ENCODE peak calls at places on chromosomes 4 and X, in nine cellular contexts. V, J, C, M, B, I, W, R and S are unnamed samples.

GRCh38 chr4:40283968-40284367 is 51.2 kb upstream of the CHRNA9 start:
- DNase-seq in M (no peak), J (no peak), W (no peak), R (peak), B (peak), C (no peak), I (no peak), V (peak), S (no peak)

GRCh38 chr4:154595807-154596206 is 5.3 kb upstream of the FGA start:
- DNase-seq in V (peak), I (no peak), C (no peak), W (peak), J (no peak), M (no peak), R (peak), B (no peak), S (no peak)

GRCh38 chr4:135382280-135382679 is 1180.7 kb upstream of the PABPC4L start:
- DNase-seq in W (no peak), V (no peak), I (no peak), J (no peak), R (no peak), M (no peak), B (no peak), C (no peak), S (no peak)

GRCh38 chr4:145557720-145558119 is 61.5 kb upstream of the MMAA start:
- DNase-seq in J (peak), V (peak), B (peak), I (peak), C (no peak), M (no peak), W (peak), R (peak), S (no peak)

GRCh38 chr4:99861120-99861905 is 32.9 kb downstream of the LAMTOR3 start:
- DNase-seq in M (no peak), V (no peak), C (no peak), R (no peak), J (no peak), B (no peak), I (no peak), W (no peak), S (no peak)

GRCh38 chr4:1050486-1051213 is 39.2 kb downstream of the FGFRL1 start:
- DNase-seq in C (no peak), V (no peak), J (peak), W (no peak), R (no peak), B (no peak), I (peak), M (no peak), S (no peak)

GRCh38 chrX:110699109-110699508 is 96.5 kb downstream of the CHRDL1 start:
- DNase-seq in B (no peak), I (no peak), C (no peak), W (no peak), V (peak), M (no peak), J (no peak), R (no peak), S (no peak)

GRCh38 chr4:4856071-4857000 is 3.1 kb upstream of the MSX1 start:
- DNase-seq in I (no peak), J (peak), M (no peak), B (no peak), W (no peak), V (no peak), C (no peak), R (peak), S (no peak)

GRCh38 chrX:129013574-129013973 is 509.7 kb downstream of the SMARCA1 start:
- DNase-seq in J (no peak), R (no peak), I (no peak), M (no peak), W (no peak), B (no peak), C (no peak), V (no peak), S (no peak)

GRCh38 chrX:18971506-18971905 is 12.4 kb downstream of the PHKA2 start:
- DNase-seq in R (no peak), B (no peak), M (no peak), W (no peak), V (no peak), J (no peak), C (no peak), I (no peak), S (no peak)

GRCh38 chr4:182143086-182143821 is 99.9 kb upstream of the TENM3 start:
- DNase-seq in M (no peak), B (no peak), W (no peak), C (no peak), I (no peak), R (peak), V (peak), J (peak), S (no peak)

GRCh38 chrX:150680974-150681373 is 12.2 kb upstream of the MTMR1 start:
- DNase-seq in M (no peak), R (peak), B (no peak), C (no peak), V (peak), I (no peak), J (no peak), W (peak), S (no peak)

GRCh38 chr4:7238300-7238960 is 46.1 kb downstream of the SORCS2 start:
- DNase-seq in W (no peak), V (peak), R (no peak), I (no peak), J (no peak), B (no peak), M (no peak), C (no peak), S (no peak)
- TF ChIP-seq CTCF in W (no peak), V (peak), R (no peak), I (no peak), J (no peak), B (no peak), M (no peak), C (no peak), S (no peak)

DNA sequence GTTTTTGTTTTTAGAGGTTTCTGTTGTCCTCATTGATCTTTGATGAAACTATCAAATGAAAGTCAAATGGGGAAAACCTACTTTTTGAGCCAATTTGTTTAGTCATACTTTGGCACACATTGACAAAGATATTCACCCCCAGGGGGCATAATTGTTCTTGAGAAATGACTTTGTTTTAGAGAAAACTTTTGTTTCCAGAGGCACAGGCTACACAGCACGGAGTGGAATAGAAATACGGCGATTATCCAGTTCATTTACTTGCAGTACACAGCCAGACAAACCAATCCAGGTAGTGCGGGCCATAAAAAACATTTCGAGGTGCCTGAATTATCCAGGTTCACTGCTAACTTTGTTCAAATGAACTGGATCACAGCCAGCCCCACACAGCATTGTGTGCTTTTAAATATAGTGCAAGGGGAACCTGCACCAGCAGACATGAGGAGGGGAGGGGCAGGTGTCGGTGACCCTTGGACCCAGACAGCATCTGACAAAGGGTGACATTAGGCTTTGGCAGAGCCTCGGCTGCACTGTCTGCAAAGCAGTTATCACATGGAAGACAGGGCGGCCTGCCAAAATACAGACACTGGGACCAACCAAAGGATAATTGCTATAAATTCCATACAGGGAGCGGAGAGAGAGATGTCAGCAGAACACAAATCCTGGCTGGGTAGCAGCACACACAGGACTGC is 179.6 kb upstream of the NOCT start:
- DNase-seq in V (peak), B (no peak), C (no peak), I (peak), M (no peak), R (peak), W (peak), J (no peak), S (no peak)
- TF ChIP-seq CTCF in V (peak), B (no peak), C (no peak), I (no peak), M (no peak), R (no peak), W (no peak), J (no peak), S (no peak)

GRCh38 chr4:185599151-185599648 is 63.9 kb upstream of the PDLIM3 start:
- DNase-seq in V (no peak), B (no peak), C (no peak), R (no peak), W (no peak), J (no peak), M (no peak), I (no peak), S (no peak)

GRCh38 chr4:185592845-185593488 is 57.7 kb upstream of the PDLIM3 start:
- DNase-seq in C (no peak), M (no peak), V (peak), R (no peak), W (no peak), B (no peak), I (no peak), J (no peak), S (no peak)

GRCh38 chr4:185600801-185601200 is 65.5 kb upstream of the PDLIM3 start:
- DNase-seq in I (no peak), V (no peak), R (no peak), M (no peak), C (no peak), W (no peak), J (no peak), B (no peak), S (no peak)

GRCh38 chr4:185599844-185600243 is 64.5 kb upstream of the PDLIM3 start:
- DNase-seq in C (no peak), B (no peak), I (no peak), W (no peak), M (no peak), R (no peak), J (no peak), V (no peak), S (no peak)

DNA sequence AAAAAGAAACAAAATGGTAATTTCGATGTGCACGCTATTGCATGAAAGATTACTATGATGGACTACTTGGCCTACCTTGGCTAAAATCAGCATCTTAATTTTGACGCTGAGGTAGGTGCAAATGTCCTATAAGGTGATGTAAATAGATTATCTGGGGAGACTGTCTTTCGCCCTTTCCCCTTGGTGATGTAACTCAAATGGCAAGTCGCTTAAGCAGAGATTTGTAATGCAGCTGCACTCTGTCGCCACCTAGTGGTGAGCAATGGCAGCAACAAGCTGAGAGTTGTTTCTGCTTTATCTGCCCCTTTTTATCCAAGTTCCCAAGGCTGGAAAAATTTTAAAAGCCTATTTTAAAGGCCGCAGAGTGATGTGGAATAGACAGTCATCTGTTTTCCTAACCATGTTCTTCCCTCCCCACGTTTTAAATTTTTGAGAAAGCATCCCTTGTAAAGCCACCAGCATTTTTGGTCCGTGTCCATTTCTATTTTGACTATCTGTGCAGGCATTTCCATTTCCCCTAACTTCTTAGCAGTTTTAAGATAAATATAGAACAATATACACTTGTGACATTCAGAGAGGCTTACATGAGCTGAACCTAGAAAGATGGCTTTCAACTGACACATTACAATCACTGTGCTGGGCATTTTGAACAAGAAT is 62.4 kb upstream of the PDLIM3 start:
- DNase-seq in M (peak), I (peak), V (peak), R (peak), C (peak), W (peak), J (peak), B (peak), S (peak)
- TF ChIP-seq CTCF in M (peak), I (peak), V (peak), R (peak), C (peak), W (peak), J (peak), B (peak), S (peak)

GRCh38 chr4:23614284-23614892 is 275.5 kb downstream of the PPARGC1A start:
- DNase-seq in R (peak), W (peak), C (no peak), I (no peak), V (peak), J (no peak), B (no peak), M (no peak), S (no peak)
- TF ChIP-seq CTCF in R (peak), W (peak), C (no peak), I (peak), V (peak), J (peak), B (peak), M (peak), S (no peak)

GRCh38 chr4:88097301-88097700 is 61.1 kb downstream of the ABCG2 start:
- DNase-seq in B (no peak), J (no peak), C (no peak), I (no peak), M (no peak), R (peak), V (peak), W (no peak), S (no peak)
- TF ChIP-seq CTCF in B (no peak), J (no peak), C (no peak), I (no peak), M (no peak), R (no peak), V (no peak), W (no peak), S (no peak)

DNA sequence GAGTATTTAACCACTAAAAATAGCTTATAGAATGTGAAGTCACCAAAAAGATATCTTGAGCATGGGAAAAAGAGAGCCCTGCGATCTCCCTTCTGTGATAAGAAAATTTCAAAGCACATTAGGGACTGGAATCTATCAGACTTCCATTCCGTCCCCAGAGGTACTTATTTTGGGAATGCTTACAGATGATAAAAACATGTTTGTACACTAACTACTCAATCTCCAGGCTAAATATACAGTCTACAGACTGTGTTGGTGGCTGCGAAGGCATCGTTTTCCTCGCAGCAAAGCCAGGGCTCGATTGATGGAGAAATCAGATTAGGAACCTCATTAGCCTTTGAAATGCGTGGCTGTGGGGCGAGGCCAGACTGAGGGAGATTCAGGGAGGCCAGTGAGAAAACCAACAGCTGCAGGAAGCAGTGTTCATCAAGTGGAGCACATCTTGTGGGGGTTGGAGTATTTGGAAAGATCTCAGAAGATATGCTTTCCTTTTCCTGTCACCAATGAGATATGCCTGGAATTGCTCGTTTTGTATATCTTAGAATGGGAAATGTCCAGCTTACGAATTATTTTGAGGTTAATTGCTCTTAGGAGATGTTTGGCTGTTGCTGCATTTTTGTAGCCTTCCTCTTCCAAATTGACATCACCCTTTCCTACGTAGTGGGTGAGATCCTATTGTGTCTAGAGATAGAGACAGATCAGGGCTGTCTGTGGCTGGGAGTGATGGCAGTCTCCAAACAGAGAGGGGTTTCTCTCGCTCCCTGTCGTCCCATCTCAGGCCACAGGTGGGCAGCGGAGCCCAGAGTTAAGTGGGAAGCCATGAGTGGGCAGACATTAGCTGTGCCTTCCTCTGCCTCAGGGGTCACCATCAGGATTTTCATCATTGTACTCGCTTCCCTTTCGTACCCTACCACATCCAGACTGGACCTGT is 225.0 kb upstream of the FAT1 start:
- DNase-seq in V (peak), M (no peak), B (no peak), I (peak), J (peak), C (no peak), W (no peak), R (peak), S (no peak)
- TF ChIP-seq CTCF in V (peak), M (peak), B (peak), I (no peak), J (peak), C (no peak), W (peak), R (peak), S (peak)